ENCODE peak calls at places on chromosomes 5 and 9, in seven cellular contexts. One of them, this sample, is unnamed.

GRCh38 chr9:125810161-125810560 is 63.0 kb downstream of the PBX3 start:
- DNase-seq in EH: no peak
- DNase-seq in A172: no peak
- DNase-seq in stimulated activated CD4-positive, alpha-beta T cell treated with anti-CD3 and anti-CD28 coated beads, Interleukin-15, amount 100 ng/mL, for 1 hour: no peak
- DNase-seq in M059J: no peak
- DNase-seq in sigmoid colon: no peak
- DNase-seq in spleen: no peak
- DNase-seq in this sample: no peak

GRCh38 chr5:173089581-173089980 is 33.4 kb downstream of the CREBRF start:
- DNase-seq in EH: peak
- DNase-seq in stimulated activated CD4-positive, alpha-beta T cell treated with anti-CD3 and anti-CD28 coated beads, Interleukin-15, amount 100 ng/mL, for 1 hour: no peak
- DNase-seq in spleen: no peak
- DNase-seq in sigmoid colon: no peak
- DNase-seq in M059J: no peak
- DNase-seq in A172: no peak
- DNase-seq in this sample: no peak

GRCh38 chr5:76084496-76085285 is 1.5 kb downstream of the SV2C start:
- DNase-seq in M059J: no peak
- DNase-seq in spleen: peak
- DNase-seq in A172: no peak
- DNase-seq in stimulated activated CD4-positive, alpha-beta T cell treated with anti-CD3 and anti-CD28 coated beads, Interleukin-15, amount 100 ng/mL, for 1 hour: no peak
- DNase-seq in EH: peak
- DNase-seq in sigmoid colon: no peak
- DNase-seq in this sample: no peak

GRCh38 chr5:1110260-1110929 is 1.5 kb downstream of the SLC12A7 start:
- DNase-seq in A172: no peak
- DNase-seq in M059J: no peak
- DNase-seq in sigmoid colon: no peak
- DNase-seq in spleen: no peak
- DNase-seq in EH: no peak
- DNase-seq in stimulated activated CD4-positive, alpha-beta T cell treated with anti-CD3 and anti-CD28 coated beads, Interleukin-15, amount 100 ng/mL, for 1 hour: no peak
- DNase-seq in this sample: no peak

GRCh38 chr9:125189011-125189360 is 617 bp downstream of the PPP6C start:
- DNase-seq in spleen: peak
- DNase-seq in M059J: peak
- DNase-seq in A172: no peak
- DNase-seq in stimulated activated CD4-positive, alpha-beta T cell treated with anti-CD3 and anti-CD28 coated beads, Interleukin-15, amount 100 ng/mL, for 1 hour: no peak
- DNase-seq in sigmoid colon: peak
- DNase-seq in EH: peak
- DNase-seq in this sample: peak

GRCh38 chr5:179269781-179270543 is 75.3 kb downstream of the ADAMTS2 start:
- DNase-seq in sigmoid colon: peak
- DNase-seq in M059J: peak
- DNase-seq in spleen: peak
- DNase-seq in A172: no peak
- DNase-seq in stimulated activated CD4-positive, alpha-beta T cell treated with anti-CD3 and anti-CD28 coated beads, Interleukin-15, amount 100 ng/mL, for 1 hour: no peak
- DNase-seq in EH: peak
- DNase-seq in this sample: peak

GRCh38 chr9:138100711-138101349 is 223.2 kb downstream of the CACNA1B start:
- DNase-seq in sigmoid colon: no peak
- DNase-seq in EH: no peak
- DNase-seq in spleen: peak
- DNase-seq in M059J: no peak
- DNase-seq in A172: no peak
- DNase-seq in stimulated activated CD4-positive, alpha-beta T cell treated with anti-CD3 and anti-CD28 coated beads, Interleukin-15, amount 100 ng/mL, for 1 hour: no peak
- DNase-seq in this sample: peak

GRCh38 chr5:69001605-69002004 is 92.2 kb upstream of the SLC30A5 start:
- DNase-seq in spleen: no peak
- DNase-seq in sigmoid colon: no peak
- DNase-seq in EH: no peak
- DNase-seq in M059J: no peak
- DNase-seq in A172: no peak
- DNase-seq in stimulated activated CD4-positive, alpha-beta T cell treated with anti-CD3 and anti-CD28 coated beads, Interleukin-15, amount 100 ng/mL, for 1 hour: no peak
- DNase-seq in this sample: no peak

GRCh38 chr9:138102246-138103051 is 224.9 kb downstream of the CACNA1B start:
- DNase-seq in A172: no peak
- DNase-seq in M059J: no peak
- DNase-seq in spleen: peak
- DNase-seq in sigmoid colon: peak
- DNase-seq in EH: no peak
- DNase-seq in stimulated activated CD4-positive, alpha-beta T cell treated with anti-CD3 and anti-CD28 coated beads, Interleukin-15, amount 100 ng/mL, for 1 hour: no peak
- DNase-seq in this sample: peak

GRCh38 chr5:154334406-154335041 is 111.3 kb upstream of the SAP30L start:
- DNase-seq in sigmoid colon: no peak
- DNase-seq in A172: no peak
- DNase-seq in EH: peak
- DNase-seq in spleen: no peak
- DNase-seq in M059J: peak
- DNase-seq in stimulated activated CD4-positive, alpha-beta T cell treated with anti-CD3 and anti-CD28 coated beads, Interleukin-15, amount 100 ng/mL, for 1 hour: no peak
- DNase-seq in this sample: no peak

GRCh38 chr9:129923589-129923988 is 88.3 kb downstream of the USP20 start:
- DNase-seq in EH: no peak
- DNase-seq in stimulated activated CD4-positive, alpha-beta T cell treated with anti-CD3 and anti-CD28 coated beads, Interleukin-15, amount 100 ng/mL, for 1 hour: no peak
- DNase-seq in spleen: no peak
- DNase-seq in A172: no peak
- DNase-seq in M059J: no peak
- DNase-seq in sigmoid colon: no peak
- DNase-seq in this sample: no peak

GRCh38 chr9:35904966-35905781 is 828 bp upstream of the HRCT1 start:
- DNase-seq in sigmoid colon: no peak
- DNase-seq in spleen: no peak
- DNase-seq in EH: peak
- DNase-seq in A172: peak
- DNase-seq in stimulated activated CD4-positive, alpha-beta T cell treated with anti-CD3 and anti-CD28 coated beads, Interleukin-15, amount 100 ng/mL, for 1 hour: no peak
- DNase-seq in M059J: peak
- DNase-seq in this sample: no peak

GRCh38 chr5:141094481-141095262 is at the start of gene PCDHB2:
- DNase-seq in stimulated activated CD4-positive, alpha-beta T cell treated with anti-CD3 and anti-CD28 coated beads, Interleukin-15, amount 100 ng/mL, for 1 hour: no peak
- DNase-seq in EH: peak
- DNase-seq in A172: no peak
- DNase-seq in M059J: peak
- DNase-seq in spleen: no peak
- DNase-seq in sigmoid colon: no peak
- DNase-seq in this sample: no peak

GRCh38 chr9:109320338-109320733 is 523 bp downstream of the EPB41L4B start:
- DNase-seq in M059J: no peak
- DNase-seq in A172: no peak
- DNase-seq in EH: peak
- DNase-seq in sigmoid colon: no peak
- DNase-seq in spleen: no peak
- DNase-seq in stimulated activated CD4-positive, alpha-beta T cell treated with anti-CD3 and anti-CD28 coated beads, Interleukin-15, amount 100 ng/mL, for 1 hour: no peak
- DNase-seq in this sample: no peak

GRCh38 chr9:136019041-136019680 is 58.0 kb upstream of the UBAC1 start:
- DNase-seq in EH: no peak
- DNase-seq in M059J: no peak
- DNase-seq in sigmoid colon: peak
- DNase-seq in stimulated activated CD4-positive, alpha-beta T cell treated with anti-CD3 and anti-CD28 coated beads, Interleukin-15, amount 100 ng/mL, for 1 hour: no peak
- DNase-seq in spleen: peak
- DNase-seq in A172: no peak
- DNase-seq in this sample: peak

GRCh38 chr9:96449844-96450612 is at the start of gene HABP4:
- DNase-seq in sigmoid colon: peak
- DNase-seq in A172: peak
- DNase-seq in M059J: peak
- DNase-seq in EH: peak
- DNase-seq in spleen: peak
- DNase-seq in stimulated activated CD4-positive, alpha-beta T cell treated with anti-CD3 and anti-CD28 coated beads, Interleukin-15, amount 100 ng/mL, for 1 hour: peak
- DNase-seq in this sample: peak

GRCh38 chr9:90290716-90291485 is 351.7 kb downstream of the DIRAS2 start:
- DNase-seq in spleen: no peak
- DNase-seq in EH: no peak
- DNase-seq in sigmoid colon: no peak
- DNase-seq in A172: no peak
- DNase-seq in M059J: no peak
- DNase-seq in stimulated activated CD4-positive, alpha-beta T cell treated with anti-CD3 and anti-CD28 coated beads, Interleukin-15, amount 100 ng/mL, for 1 hour: no peak
- DNase-seq in this sample: no peak

GRCh38 chr5:143687604-143688003 is 124.4 kb upstream of the HMHB1 start:
- DNase-seq in spleen: no peak
- DNase-seq in stimulated activated CD4-positive, alpha-beta T cell treated with anti-CD3 and anti-CD28 coated beads, Interleukin-15, amount 100 ng/mL, for 1 hour: no peak
- DNase-seq in sigmoid colon: no peak
- DNase-seq in EH: no peak
- DNase-seq in M059J: no peak
- DNase-seq in A172: no peak
- DNase-seq in this sample: no peak

GRCh38 chr9:76370656-76371055 is 23.6 kb downstream of the RFK start:
- DNase-seq in stimulated activated CD4-positive, alpha-beta T cell treated with anti-CD3 and anti-CD28 coated beads, Interleukin-15, amount 100 ng/mL, for 1 hour: no peak
- DNase-seq in A172: no peak
- DNase-seq in spleen: no peak
- DNase-seq in EH: no peak
- DNase-seq in sigmoid colon: no peak
- DNase-seq in M059J: no peak
- DNase-seq in this sample: no peak

GRCh38 chr5:4027335-4027734 is 431.7 kb downstream of the IRX1 start:
- DNase-seq in sigmoid colon: no peak
- DNase-seq in EH: no peak
- DNase-seq in stimulated activated CD4-positive, alpha-beta T cell treated with anti-CD3 and anti-CD28 coated beads, Interleukin-15, amount 100 ng/mL, for 1 hour: no peak
- DNase-seq in spleen: no peak
- DNase-seq in A172: peak
- DNase-seq in M059J: peak
- DNase-seq in this sample: no peak

GRCh38 chr9:1522219-1522767 is 472.1 kb downstream of the DMRT2 start:
- DNase-seq in EH: no peak
- DNase-seq in stimulated activated CD4-positive, alpha-beta T cell treated with anti-CD3 and anti-CD28 coated beads, Interleukin-15, amount 100 ng/mL, for 1 hour: no peak
- DNase-seq in spleen: no peak
- DNase-seq in sigmoid colon: no peak
- DNase-seq in M059J: no peak
- DNase-seq in A172: no peak
- DNase-seq in this sample: no peak

GRCh38 chr9:136541179-136541578 is 4.7 kb downstream of the NOTCH1 start:
- DNase-seq in EH: no peak
- DNase-seq in spleen: no peak
- DNase-seq in M059J: no peak
- DNase-seq in sigmoid colon: no peak
- DNase-seq in A172: no peak
- DNase-seq in stimulated activated CD4-positive, alpha-beta T cell treated with anti-CD3 and anti-CD28 coated beads, Interleukin-15, amount 100 ng/mL, for 1 hour: no peak
- DNase-seq in this sample: no peak

GRCh38 chr5:153742071-153742470 is 251.6 kb downstream of the GRIA1 start:
- DNase-seq in stimulated activated CD4-positive, alpha-beta T cell treated with anti-CD3 and anti-CD28 coated beads, Interleukin-15, amount 100 ng/mL, for 1 hour: no peak
- DNase-seq in EH: no peak
- DNase-seq in spleen: no peak
- DNase-seq in M059J: no peak
- DNase-seq in A172: no peak
- DNase-seq in sigmoid colon: no peak
- DNase-seq in this sample: no peak

GRCh38 chr5:34452170-34452828 is 203.8 kb upstream of the RAI14 start:
- DNase-seq in spleen: no peak
- DNase-seq in stimulated activated CD4-positive, alpha-beta T cell treated with anti-CD3 and anti-CD28 coated beads, Interleukin-15, amount 100 ng/mL, for 1 hour: no peak
- DNase-seq in sigmoid colon: no peak
- DNase-seq in M059J: peak
- DNase-seq in EH: peak
- DNase-seq in A172: no peak
- DNase-seq in this sample: no peak